ENCODE peak calls at places on chromosomes 16 and 17, in seven cellular contexts. Q is astrocyte of the spinal cord, F is KBM-7, D is GM23248, K is fibroblast of villous mesenchyme, A is tibial artery, Y is NCI-H1092 treated with DMSO at 0.1 percent for 48 hours. O is an unnamed sample.

GRCh38 chr17:31560836-31561235 is 169.4 kb downstream of the RAB11FIP4 start:
- DNase-seq in Q (peak), F (no peak), D (peak), K (no peak), A (no peak), Y (no peak), O (peak)

GRCh38 chr17:66526827-66527226 is 224.4 kb downstream of the PRKCA start:
- DNase-seq in Q (no peak), F (no peak), D (no peak), K (no peak), A (no peak), Y (no peak), O (no peak)

GRCh38 chr17:4365628-4366311 is 705 bp downstream of the UBE2G1 start:
- DNase-seq in Q (peak), F (peak), D (peak), K (no peak), A (peak), Y (peak), O (no peak)

GRCh38 chr16:69376393-69377059 is 9.3 kb downstream of the TERF2 start:
- DNase-seq in Q (no peak), F (no peak), D (no peak), K (no peak), A (no peak), Y (no peak), O (no peak)

GRCh38 chr16:17519041-17519440 is 48.3 kb upstream of the XYLT1 start:
- DNase-seq in Q (no peak), F (no peak), D (peak), K (no peak), A (no peak), Y (no peak), O (no peak)

GRCh38 chr16:5619314-5619713 is 521.7 kb upstream of the EEF2KMT start:
- DNase-seq in Q (no peak), F (no peak), D (no peak), K (no peak), A (no peak), Y (no peak), O (no peak)

GRCh38 chr17:77076046-77076882 is 64.5 kb upstream of the SEC14L1 start:
- DNase-seq in Q (peak), F (no peak), D (peak), K (peak), A (no peak), Y (peak), O (peak)

GRCh38 chr17:40510328-40510648 is 8.9 kb upstream of the TNS4 start:
- DNase-seq in Q (peak), F (no peak), D (peak), K (no peak), A (peak), Y (no peak), O (peak)

GRCh38 chr17:17315142-17315821 is 12.1 kb downstream of the NT5M start:
- DNase-seq in Q (no peak), F (no peak), D (no peak), K (no peak), A (peak), Y (peak), O (no peak)

GRCh38 chr17:28097901-28098300 is 55.4 kb downstream of the NLK start:
- DNase-seq in Q (no peak), F (no peak), D (no peak), K (no peak), A (no peak), Y (no peak), O (no peak)

GRCh38 chr17:18946536-18946935 is 5.4 kb upstream of the SLC5A10 start:
- DNase-seq in Q (no peak), F (no peak), D (no peak), K (no peak), A (no peak), Y (no peak), O (no peak)

GRCh38 chr17:79201119-79201518 is 126.5 kb downstream of the ENGASE start:
- DNase-seq in Q (no peak), F (no peak), D (no peak), K (no peak), A (no peak), Y (no peak), O (no peak)

GRCh38 chr16:14013571-14014283 is 57.4 kb upstream of the MRTFB start:
- DNase-seq in Q (peak), F (no peak), D (peak), K (peak), A (peak), Y (peak), O (no peak)

GRCh38 chr17:28599311-28600184 is 723 bp upstream of the SPAG5 start:
- DNase-seq in Q (peak), F (peak), D (peak), K (peak), A (peak), Y (peak), O (peak)

GRCh38 chr17:4934173-4934979 is 2.3 kb downstream of the GP1BA start:
- DNase-seq in Q (peak), F (peak), D (peak), K (peak), A (no peak), Y (no peak), O (peak)

GRCh38 chr16:15765880-15766279 is 90.9 kb downstream of the MYH11 start:
- DNase-seq in Q (no peak), F (peak), D (peak), K (peak), A (no peak), Y (peak), O (peak)

GRCh38 chr16:7714775-7715174 is 382.1 kb downstream of the RBFOX1 start:
- DNase-seq in Q (no peak), F (no peak), D (no peak), K (no peak), A (no peak), Y (no peak), O (peak)

GRCh38 chr17:40901981-40902862 is 17.2 kb upstream of the KRT20 start:
- DNase-seq in Q (peak), F (no peak), D (peak), K (peak), A (no peak), Y (peak), O (no peak)

GRCh38 chr17:39687101-39687545 is 734 bp downstream of the PGAP3 start:
- DNase-seq in Q (no peak), F (no peak), D (no peak), K (no peak), A (no peak), Y (no peak), O (no peak)